ENCODE peak calls at places on chromosomes 3 and 15, in eight cellular contexts. B is type B pancreatic cell; L is ELF-1; F is stimulated activated naive CD8-positive, alpha-beta T cell treated with anti-CD3 and anti-CD28 coated beads, Interleukin-15, Interleukin-2, amounts not matched to agents 100 U/mL and 50 U/mL, for 24 hours; G is EH; Y is iPS DF 6.9; K is CD8-positive, alpha-beta T cell; W is T-helper 1 cell. M is an unnamed sample.

GRCh38 chr3:184656991-184657669 is 54.7 kb downstream of the MAGEF1 start:
- DNase-seq in B (no peak), L (no peak), F (peak), G (peak), Y (no peak), K (no peak), W (no peak), M (no peak)

GRCh38 chr3:13480340-13481318 is 523 bp downstream of the HDAC11 start:
- DNase-seq in B (no peak), L (peak), F (peak), G (no peak), Y (no peak), K (no peak), W (peak), M (peak)

GRCh38 chr3:53101956-53102355 is 28.3 kb downstream of the RFT1 start:
- DNase-seq in B (no peak), L (no peak), F (no peak), G (no peak), Y (no peak), K (no peak), W (no peak), M (no peak)

GRCh38 chr15:47726399-47726823 is 9.1 kb downstream of the SEMA6D start:
- DNase-seq in B (no peak), L (no peak), F (no peak), G (no peak), Y (no peak), K (no peak), W (no peak), M (no peak)

GRCh38 chr3:13145826-13146642 is 72.8 kb upstream of the IQSEC1 start:
- DNase-seq in B (no peak), L (no peak), F (no peak), G (no peak), Y (no peak), K (no peak), W (no peak), M (no peak)

GRCh38 chr3:48439820-48440589 is at the start of the genes CCDC51 and TMA7:
- DNase-seq in B (peak), L (peak), F (peak), G (peak), Y (peak), K (peak), W (peak), M (peak)

GRCh38 chr3:109863701-109864100 is 526.4 kb upstream of the DPPA4 start:
- DNase-seq in B (no peak), L (no peak), F (no peak), G (no peak), Y (no peak), K (no peak), W (no peak), M (no peak)

GRCh38 chr3:9408546-9408945 is 11.1 kb downstream of the SETD5 start:
- DNase-seq in B (no peak), L (no peak), F (no peak), G (no peak), Y (no peak), K (no peak), W (no peak), M (no peak)

M was measured in endothelial cell.